ENCODE peak calls at places on chromosomes 11 and 22, in nine cellular contexts. One of them, this sample, is unnamed.

GRCh38 chr11:103543456-103543855 is 434.2 kb downstream of the DYNC2H1 start:
- DNase-seq in cardiac septum: no peak
- DNase-seq in GM04504: no peak
- DNase-seq in GDM1: no peak
- DNase-seq in LoVo: no peak
- DNase-seq in pons: no peak
- DNase-seq in activated CD4-positive, alpha-beta T cell treated with anti-CD3 and anti-CD28 coated beads, Interleukin-2, amount 10 ng/mL, durations not matched to agents 7 days and 5 days: no peak
- DNase-seq in T-helper 1 cell: no peak
- DNase-seq in CD4-positive, alpha-beta memory T cell: no peak
- DNase-seq in this sample: no peak

GRCh38 chr22:31300896-31301295 is 8.6 kb upstream of the PIK3IP1 start:
- DNase-seq in GDM1: no peak
- DNase-seq in activated CD4-positive, alpha-beta T cell treated with anti-CD3 and anti-CD28 coated beads, Interleukin-2, amount 10 ng/mL, durations not matched to agents 7 days and 5 days: no peak
- DNase-seq in GM04504: no peak
- DNase-seq in LoVo: no peak
- DNase-seq in pons: no peak
- DNase-seq in CD4-positive, alpha-beta memory T cell: no peak
- DNase-seq in T-helper 1 cell: no peak
- DNase-seq in cardiac septum: no peak
- DNase-seq in this sample: no peak

GRCh38 chr22:20392983-20393704 is 807 bp upstream of the ZNF74 start:
- DNase-seq in GM04504: no peak
- DNase-seq in pons: no peak
- DNase-seq in activated CD4-positive, alpha-beta T cell treated with anti-CD3 and anti-CD28 coated beads, Interleukin-2, amount 10 ng/mL, durations not matched to agents 7 days and 5 days: no peak
- DNase-seq in CD4-positive, alpha-beta memory T cell: no peak
- DNase-seq in T-helper 1 cell: no peak
- DNase-seq in LoVo: no peak
- DNase-seq in cardiac septum: no peak
- DNase-seq in GDM1: no peak
- DNase-seq in this sample: peak

GRCh38 chr22:45638834-45639746 is 32.5 kb upstream of the ATXN10 start:
- DNase-seq in pons: no peak
- DNase-seq in GM04504: peak
- DNase-seq in cardiac septum: peak
- DNase-seq in CD4-positive, alpha-beta memory T cell: no peak
- DNase-seq in activated CD4-positive, alpha-beta T cell treated with anti-CD3 and anti-CD28 coated beads, Interleukin-2, amount 10 ng/mL, durations not matched to agents 7 days and 5 days: no peak
- DNase-seq in T-helper 1 cell: peak
- DNase-seq in GDM1: no peak
- DNase-seq in LoVo: peak
- DNase-seq in this sample: peak

GRCh38 chr11:123164732-123165450 is 30.2 kb downstream of the CLMP start:
- DNase-seq in GM04504: no peak
- DNase-seq in LoVo: no peak
- DNase-seq in pons: no peak
- DNase-seq in CD4-positive, alpha-beta memory T cell: no peak
- DNase-seq in activated CD4-positive, alpha-beta T cell treated with anti-CD3 and anti-CD28 coated beads, Interleukin-2, amount 10 ng/mL, durations not matched to agents 7 days and 5 days: no peak
- DNase-seq in T-helper 1 cell: no peak
- DNase-seq in cardiac septum: no peak
- DNase-seq in GDM1: no peak
- DNase-seq in this sample: no peak

GRCh38 chr22:45329536-45329936 is 19.8 kb downstream of the FAM118A start:
- DNase-seq in GDM1: no peak
- DNase-seq in cardiac septum: peak
- DNase-seq in T-helper 1 cell: no peak
- DNase-seq in pons: peak
- DNase-seq in CD4-positive, alpha-beta memory T cell: no peak
- DNase-seq in activated CD4-positive, alpha-beta T cell treated with anti-CD3 and anti-CD28 coated beads, Interleukin-2, amount 10 ng/mL, durations not matched to agents 7 days and 5 days: no peak
- DNase-seq in LoVo: no peak
- DNase-seq in GM04504: no peak
- DNase-seq in this sample: no peak

GRCh38 chr22:22341736-22342135 is 97.2 kb downstream of the VPREB1 start:
- DNase-seq in LoVo: no peak
- DNase-seq in pons: no peak
- DNase-seq in T-helper 1 cell: no peak
- DNase-seq in CD4-positive, alpha-beta memory T cell: no peak
- DNase-seq in GDM1: no peak
- DNase-seq in cardiac septum: no peak
- DNase-seq in GM04504: no peak
- DNase-seq in activated CD4-positive, alpha-beta T cell treated with anti-CD3 and anti-CD28 coated beads, Interleukin-2, amount 10 ng/mL, durations not matched to agents 7 days and 5 days: no peak
- DNase-seq in this sample: no peak

GRCh38 chr11:35035894-35036408 is 103.0 kb upstream of the CD44 start:
- DNase-seq in pons: peak
- DNase-seq in T-helper 1 cell: no peak
- DNase-seq in GDM1: peak
- DNase-seq in CD4-positive, alpha-beta memory T cell: no peak
- DNase-seq in cardiac septum: no peak
- DNase-seq in GM04504: peak
- DNase-seq in LoVo: no peak
- DNase-seq in activated CD4-positive, alpha-beta T cell treated with anti-CD3 and anti-CD28 coated beads, Interleukin-2, amount 10 ng/mL, durations not matched to agents 7 days and 5 days: no peak
- DNase-seq in this sample: no peak

GRCh38 chr11:44690651-44691050 is 36.1 kb upstream of the TSPAN18 start:
- DNase-seq in pons: no peak
- DNase-seq in T-helper 1 cell: no peak
- DNase-seq in GDM1: no peak
- DNase-seq in GM04504: no peak
- DNase-seq in CD4-positive, alpha-beta memory T cell: no peak
- DNase-seq in activated CD4-positive, alpha-beta T cell treated with anti-CD3 and anti-CD28 coated beads, Interleukin-2, amount 10 ng/mL, durations not matched to agents 7 days and 5 days: no peak
- DNase-seq in cardiac septum: no peak
- DNase-seq in LoVo: no peak
- DNase-seq in this sample: no peak

GRCh38 chr11:27020736-27021135 is 19.9 kb upstream of the BBOX1 start:
- DNase-seq in activated CD4-positive, alpha-beta T cell treated with anti-CD3 and anti-CD28 coated beads, Interleukin-2, amount 10 ng/mL, durations not matched to agents 7 days and 5 days: no peak
- DNase-seq in GDM1: no peak
- DNase-seq in T-helper 1 cell: no peak
- DNase-seq in GM04504: no peak
- DNase-seq in LoVo: no peak
- DNase-seq in pons: no peak
- DNase-seq in cardiac septum: no peak
- DNase-seq in CD4-positive, alpha-beta memory T cell: no peak
- DNase-seq in this sample: no peak

GRCh38 chr11:69357458-69358397 is 63.8 kb downstream of the MYEOV start:
- DNase-seq in T-helper 1 cell: no peak
- DNase-seq in pons: no peak
- DNase-seq in LoVo: no peak
- DNase-seq in activated CD4-positive, alpha-beta T cell treated with anti-CD3 and anti-CD28 coated beads, Interleukin-2, amount 10 ng/mL, durations not matched to agents 7 days and 5 days: no peak
- DNase-seq in cardiac septum: peak
- DNase-seq in CD4-positive, alpha-beta memory T cell: no peak
- DNase-seq in GDM1: no peak
- DNase-seq in GM04504: no peak
- DNase-seq in this sample: no peak

GRCh38 chr11:66346476-66347424 is 679 bp downstream of the B4GAT1 start:
- DNase-seq in LoVo: no peak
- DNase-seq in CD4-positive, alpha-beta memory T cell: no peak
- DNase-seq in cardiac septum: no peak
- DNase-seq in activated CD4-positive, alpha-beta T cell treated with anti-CD3 and anti-CD28 coated beads, Interleukin-2, amount 10 ng/mL, durations not matched to agents 7 days and 5 days: no peak
- DNase-seq in GM04504: no peak
- DNase-seq in pons: no peak
- DNase-seq in GDM1: no peak
- DNase-seq in T-helper 1 cell: no peak
- DNase-seq in this sample: no peak

GRCh38 chr22:48496226-48496845 is 1331.3 kb downstream of the BRD1 start:
- DNase-seq in activated CD4-positive, alpha-beta T cell treated with anti-CD3 and anti-CD28 coated beads, Interleukin-2, amount 10 ng/mL, durations not matched to agents 7 days and 5 days: no peak
- DNase-seq in GDM1: no peak
- DNase-seq in CD4-positive, alpha-beta memory T cell: no peak
- DNase-seq in cardiac septum: no peak
- DNase-seq in T-helper 1 cell: no peak
- DNase-seq in LoVo: no peak
- DNase-seq in GM04504: no peak
- DNase-seq in pons: no peak
- DNase-seq in this sample: no peak

GRCh38 chr22:19508024-19508776 is 16.0 kb downstream of the CLDN5 start:
- DNase-seq in activated CD4-positive, alpha-beta T cell treated with anti-CD3 and anti-CD28 coated beads, Interleukin-2, amount 10 ng/mL, durations not matched to agents 7 days and 5 days: no peak
- DNase-seq in pons: no peak
- DNase-seq in cardiac septum: peak
- DNase-seq in T-helper 1 cell: no peak
- DNase-seq in CD4-positive, alpha-beta memory T cell: no peak
- DNase-seq in GDM1: no peak
- DNase-seq in GM04504: no peak
- DNase-seq in LoVo: no peak
- DNase-seq in this sample: no peak

GRCh38 chr11:87097582-87097981 is 59.8 kb downstream of the TMEM135 start:
- DNase-seq in GM04504: no peak
- DNase-seq in activated CD4-positive, alpha-beta T cell treated with anti-CD3 and anti-CD28 coated beads, Interleukin-2, amount 10 ng/mL, durations not matched to agents 7 days and 5 days: peak
- DNase-seq in LoVo: peak
- DNase-seq in T-helper 1 cell: peak
- DNase-seq in cardiac septum: no peak
- DNase-seq in pons: peak
- DNase-seq in GDM1: peak
- DNase-seq in CD4-positive, alpha-beta memory T cell: peak
- DNase-seq in this sample: peak

GRCh38 chr11:36512016-36512415 is 1.9 kb upstream of the TRAF6 start:
- DNase-seq in pons: no peak
- DNase-seq in activated CD4-positive, alpha-beta T cell treated with anti-CD3 and anti-CD28 coated beads, Interleukin-2, amount 10 ng/mL, durations not matched to agents 7 days and 5 days: no peak
- DNase-seq in GM04504: no peak
- DNase-seq in LoVo: no peak
- DNase-seq in cardiac septum: no peak
- DNase-seq in GDM1: no peak
- DNase-seq in T-helper 1 cell: no peak
- DNase-seq in CD4-positive, alpha-beta memory T cell: no peak
- DNase-seq in this sample: no peak

GRCh38 chr11:64747961-64748715 is 4.2 kb upstream of the RASGRP2 start:
- DNase-seq in T-helper 1 cell: no peak
- DNase-seq in activated CD4-positive, alpha-beta T cell treated with anti-CD3 and anti-CD28 coated beads, Interleukin-2, amount 10 ng/mL, durations not matched to agents 7 days and 5 days: no peak
- DNase-seq in LoVo: no peak
- DNase-seq in GM04504: peak
- DNase-seq in cardiac septum: no peak
- DNase-seq in CD4-positive, alpha-beta memory T cell: no peak
- DNase-seq in pons: no peak
- DNase-seq in GDM1: no peak
- DNase-seq in this sample: no peak

GRCh38 chr22:40620464-40621046 is 16.0 kb downstream of the MRTFA start:
- DNase-seq in CD4-positive, alpha-beta memory T cell: no peak
- DNase-seq in LoVo: peak
- DNase-seq in pons: no peak
- DNase-seq in T-helper 1 cell: no peak
- DNase-seq in activated CD4-positive, alpha-beta T cell treated with anti-CD3 and anti-CD28 coated beads, Interleukin-2, amount 10 ng/mL, durations not matched to agents 7 days and 5 days: no peak
- DNase-seq in GM04504: no peak
- DNase-seq in GDM1: no peak
- DNase-seq in cardiac septum: no peak
- DNase-seq in this sample: no peak

GRCh38 chr22:35742342-35743100 is 24.8 kb downstream of the APOL5 start:
- DNase-seq in activated CD4-positive, alpha-beta T cell treated with anti-CD3 and anti-CD28 coated beads, Interleukin-2, amount 10 ng/mL, durations not matched to agents 7 days and 5 days: no peak
- DNase-seq in GDM1: no peak
- DNase-seq in GM04504: peak
- DNase-seq in CD4-positive, alpha-beta memory T cell: no peak
- DNase-seq in LoVo: no peak
- DNase-seq in cardiac septum: no peak
- DNase-seq in T-helper 1 cell: no peak
- DNase-seq in pons: no peak
- DNase-seq in this sample: no peak

GRCh38 chr11:83702795-83703194 is 416.6 kb upstream of the CCDC90B start:
- DNase-seq in activated CD4-positive, alpha-beta T cell treated with anti-CD3 and anti-CD28 coated beads, Interleukin-2, amount 10 ng/mL, durations not matched to agents 7 days and 5 days: no peak
- DNase-seq in LoVo: no peak
- DNase-seq in T-helper 1 cell: no peak
- DNase-seq in GDM1: no peak
- DNase-seq in GM04504: no peak
- DNase-seq in cardiac septum: no peak
- DNase-seq in pons: no peak
- DNase-seq in CD4-positive, alpha-beta memory T cell: no peak
- DNase-seq in this sample: no peak

This sample was measured in HL-60.